ENCODE peak calls at places on chromosome 5, in six cellular contexts. One of them, this sample, is unnamed.

GRCh38 chr5:175118700-175119309 is 325.2 kb downstream of the DRD1 start:
- DNase-seq in adrenal gland: no peak
- DNase-seq in endodermal cell: peak; percentile 52
- DNase-seq in fibroblast of lung: no peak
- DNase-seq in kidney: no peak
- DNase-seq in CD4-positive, alpha-beta memory T cell: no peak
- DNase-seq in this sample: no peak

GRCh38 chr5:176868731-176869130 is 30.4 kb downstream of the HK3 start:
- DNase-seq in kidney: no peak
- DNase-seq in adrenal gland: no peak
- DNase-seq in fibroblast of lung: no peak
- DNase-seq in CD4-positive, alpha-beta memory T cell: no peak
- DNase-seq in endodermal cell: no peak
- DNase-seq in this sample: no peak

GRCh38 chr5:154313360-154314017 is 123.0 kb downstream of the GALNT10 start:
- DNase-seq in adrenal gland: no peak
- DNase-seq in CD4-positive, alpha-beta memory T cell: no peak
- DNase-seq in fibroblast of lung: no peak
- DNase-seq in endodermal cell: no peak
- DNase-seq in kidney: no peak
- DNase-seq in this sample: no peak

GRCh38 chr5:38675443-38675842 is 119.0 kb upstream of the LIFR start:
- DNase-seq in adrenal gland: no peak
- DNase-seq in endodermal cell: no peak
- DNase-seq in CD4-positive, alpha-beta memory T cell: no peak
- DNase-seq in fibroblast of lung: no peak
- DNase-seq in kidney: no peak
- DNase-seq in this sample: no peak

GRCh38 chr5:20570486-20570885 is 582.5 kb upstream of the CDH18 start:
- DNase-seq in endodermal cell: no peak
- DNase-seq in CD4-positive, alpha-beta memory T cell: no peak
- DNase-seq in adrenal gland: no peak
- DNase-seq in fibroblast of lung: no peak
- DNase-seq in kidney: no peak
- DNase-seq in this sample: no peak

GRCh38 chr5:160289356-160289651 is 23.1 kb downstream of the CCNJL start:
- DNase-seq in kidney: no peak
- DNase-seq in endodermal cell: no peak
- DNase-seq in adrenal gland: no peak
- DNase-seq in fibroblast of lung: no peak
- DNase-seq in CD4-positive, alpha-beta memory T cell: no peak
- DNase-seq in this sample: no peak

GRCh38 chr5:4698596-4698995 is 441.5 kb upstream of the ADAMTS16 start:
- DNase-seq in kidney: no peak
- DNase-seq in adrenal gland: no peak
- DNase-seq in CD4-positive, alpha-beta memory T cell: no peak
- DNase-seq in endodermal cell: no peak
- DNase-seq in fibroblast of lung: no peak
- DNase-seq in this sample: no peak

GRCh38 chr5:14359069-14360043 is 216.2 kb downstream of the TRIO start:
- DNase-seq in endodermal cell: no peak
- DNase-seq in CD4-positive, alpha-beta memory T cell: no peak
- DNase-seq in fibroblast of lung: no peak
- DNase-seq in kidney: no peak
- DNase-seq in adrenal gland: no peak
- DNase-seq in this sample: no peak

GRCh38 chr5:133234911-133235310 is 183.1 kb downstream of the HSPA4 start:
- DNase-seq in fibroblast of lung: no peak
- DNase-seq in CD4-positive, alpha-beta memory T cell: no peak
- DNase-seq in endodermal cell: peak; percentile 28
- DNase-seq in kidney: no peak
- DNase-seq in adrenal gland: no peak
- DNase-seq in this sample: no peak

GRCh38 chr5:8981496-8981895 is 564.4 kb downstream of the SEMA5A start:
- DNase-seq in fibroblast of lung: peak; percentile 30
- DNase-seq in kidney: no peak
- DNase-seq in CD4-positive, alpha-beta memory T cell: no peak
- DNase-seq in adrenal gland: no peak
- DNase-seq in endodermal cell: no peak
- DNase-seq in this sample: no peak

GRCh38 chr5:107806271-107806670 is 135.5 kb upstream of the EFNA5 start:
- DNase-seq in kidney: no peak
- DNase-seq in CD4-positive, alpha-beta memory T cell: no peak
- DNase-seq in adrenal gland: no peak
- DNase-seq in endodermal cell: no peak
- DNase-seq in fibroblast of lung: no peak
- DNase-seq in this sample: no peak

GRCh38 chr5:88515881-88516819 is 247.5 kb upstream of the TMEM161B start:
- DNase-seq in adrenal gland: no peak
- DNase-seq in kidney: no peak
- DNase-seq in CD4-positive, alpha-beta memory T cell: no peak
- DNase-seq in endodermal cell: no peak
- DNase-seq in fibroblast of lung: peak; percentile 55
- DNase-seq in this sample: no peak

GRCh38 chr5:1437452-1437851 is 7.8 kb downstream of the SLC6A3 start:
- DNase-seq in kidney: no peak
- DNase-seq in fibroblast of lung: peak; percentile 45
- DNase-seq in endodermal cell: peak; percentile 85
- DNase-seq in CD4-positive, alpha-beta memory T cell: no peak
- DNase-seq in adrenal gland: no peak
- DNase-seq in this sample: peak; percentile 71

GRCh38 chr5:54533541-54534179 is 16.1 kb downstream of the SNX18 start:
- DNase-seq in kidney: no peak
- DNase-seq in endodermal cell: no peak
- DNase-seq in CD4-positive, alpha-beta memory T cell: no peak
- DNase-seq in adrenal gland: no peak
- DNase-seq in fibroblast of lung: peak; percentile 49
- DNase-seq in this sample: no peak

GRCh38 chr5:38622723-38623129 is 66.3 kb upstream of the LIFR start:
- DNase-seq in kidney: no peak
- DNase-seq in endodermal cell: peak; percentile 10
- DNase-seq in CD4-positive, alpha-beta memory T cell: no peak
- DNase-seq in adrenal gland: no peak
- DNase-seq in fibroblast of lung: no peak
- DNase-seq in this sample: no peak

GRCh38 chr5:78611161-78611605 is 37.4 kb downstream of the LHFPL2 start:
- DNase-seq in kidney: peak; percentile 74
- DNase-seq in fibroblast of lung: no peak
- DNase-seq in CD4-positive, alpha-beta memory T cell: no peak
- DNase-seq in adrenal gland: no peak
- DNase-seq in endodermal cell: peak; percentile 85
- DNase-seq in this sample: no peak

GRCh38 chr5:146753618-146754123 is 124.9 kb downstream of the PPP2R2B start:
- DNase-seq in fibroblast of lung: no peak
- DNase-seq in endodermal cell: no peak
- DNase-seq in kidney: no peak
- DNase-seq in adrenal gland: no peak
- DNase-seq in CD4-positive, alpha-beta memory T cell: peak; percentile 14
- DNase-seq in this sample: no peak

GRCh38 chr5:121949885-121950284 is 11.9 kb upstream of the SRFBP1 start:
- DNase-seq in endodermal cell: peak; percentile 61
- DNase-seq in adrenal gland: peak; percentile 48
- DNase-seq in CD4-positive, alpha-beta memory T cell: no peak
- DNase-seq in fibroblast of lung: peak; percentile 79
- DNase-seq in kidney: no peak
- DNase-seq in this sample: no peak

GRCh38 chr5:120466337-120467006 is 2.4 kb downstream of the PRR16 start:
- DNase-seq in kidney: no peak
- DNase-seq in fibroblast of lung: no peak
- DNase-seq in endodermal cell: no peak
- DNase-seq in CD4-positive, alpha-beta memory T cell: no peak
- DNase-seq in adrenal gland: no peak
- DNase-seq in this sample: no peak

GRCh38 chr5:113510836-113511451 is 2.5 kb upstream of the YTHDC2 start:
- DNase-seq in CD4-positive, alpha-beta memory T cell: peak; percentile 31
- DNase-seq in adrenal gland: no peak
- DNase-seq in fibroblast of lung: peak; percentile 77
- DNase-seq in kidney: no peak
- DNase-seq in endodermal cell: no peak
- DNase-seq in this sample: no peak

GRCh38 chr5:155293605-155294178 is 280.1 kb downstream of the KIF4B start:
- DNase-seq in CD4-positive, alpha-beta memory T cell: no peak
- DNase-seq in fibroblast of lung: no peak
- DNase-seq in endodermal cell: no peak
- DNase-seq in kidney: no peak
- DNase-seq in adrenal gland: no peak
- DNase-seq in this sample: no peak

GRCh38 chr5:91556-92263 is at the start of gene PLEKHG4B:
- DNase-seq in adrenal gland: no peak
- DNase-seq in fibroblast of lung: no peak
- DNase-seq in endodermal cell: peak; percentile 95
- DNase-seq in CD4-positive, alpha-beta memory T cell: no peak
- DNase-seq in kidney: peak; percentile 43
- DNase-seq in this sample: peak; percentile 68

GRCh38 chr5:108688487-108688886 is 59.2 kb upstream of the FER start:
- DNase-seq in CD4-positive, alpha-beta memory T cell: no peak
- DNase-seq in endodermal cell: no peak
- DNase-seq in adrenal gland: no peak
- DNase-seq in fibroblast of lung: no peak
- DNase-seq in kidney: no peak
- DNase-seq in this sample: no peak

GRCh38 chr5:179603308-179603707 is 20.2 kb downstream of the HNRNPH1 start:
- DNase-seq in endodermal cell: no peak
- DNase-seq in CD4-positive, alpha-beta memory T cell: no peak
- DNase-seq in fibroblast of lung: no peak
- DNase-seq in adrenal gland: no peak
- DNase-seq in kidney: peak; percentile 60
- DNase-seq in this sample: no peak

GRCh38 chr5:140346348-140347221 is at the start of gene HBEGF:
- DNase-seq in fibroblast of lung: peak; percentile 59
- DNase-seq in CD4-positive, alpha-beta memory T cell: peak; percentile 38
- DNase-seq in adrenal gland: peak; percentile 82
- DNase-seq in kidney: peak; percentile 94
- DNase-seq in endodermal cell: peak; percentile 97
- DNase-seq in this sample: no peak
- H3K27ac ChIP-seq in fibroblast of lung: peak within 1 kb of the TSS; percentile 18
- H3K27ac ChIP-seq in CD4-positive, alpha-beta memory T cell: peak within 1 kb of the TSS; percentile 27
- H3K27ac ChIP-seq in adrenal gland: peak within 1 kb of the TSS; percentile 77
- H3K27ac ChIP-seq in kidney: peak within 1 kb of the TSS; percentile 69
- H3K27ac ChIP-seq in endodermal cell: no peak within 1 kb of the TSS
- H3K27ac ChIP-seq in this sample: peak within 1 kb of the TSS; percentile 46

DNA sequence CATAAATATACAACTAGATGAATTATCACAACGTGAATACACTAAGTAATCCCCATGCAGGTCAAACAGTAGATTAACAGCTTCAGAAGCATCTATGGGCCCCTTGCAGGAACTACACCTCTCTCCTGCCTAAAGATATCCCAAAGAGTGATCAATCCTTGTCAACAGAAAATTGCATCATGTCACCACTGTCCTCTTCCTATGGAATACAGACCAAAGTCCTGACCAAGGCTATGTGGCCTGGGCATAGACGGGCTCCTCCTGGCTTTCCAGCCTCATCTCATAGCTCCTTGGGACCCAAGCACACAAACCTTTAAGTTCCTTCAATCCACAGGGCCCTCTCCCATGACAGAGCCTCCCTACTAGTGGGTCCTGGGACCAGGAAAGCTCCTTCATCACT is 25.3 kb downstream of the NIPAL4 start:
- DNase-seq in CD4-positive, alpha-beta memory T cell: no peak
- DNase-seq in adrenal gland: no peak
- DNase-seq in endodermal cell: no peak
- DNase-seq in kidney: no peak
- DNase-seq in fibroblast of lung: no peak
- DNase-seq in this sample: no peak
- H3K36me3 ChIP-seq in CD4-positive, alpha-beta memory T cell: peaks cover 78% of the 10 kb centered on the region
- H3K36me3 ChIP-seq in adrenal gland: peaks cover 12% of the 10 kb centered on the region
- H3K36me3 ChIP-seq in endodermal cell: peaks cover 94% of the 10 kb centered on the region
- H3K36me3 ChIP-seq in kidney: peaks cover 2% of the 10 kb centered on the region
- H3K36me3 ChIP-seq in fibroblast of lung: peaks cover 11% of the 10 kb centered on the region
- H3K36me3 ChIP-seq in this sample: peaks cover 5% of the 10 kb centered on the region

GRCh38 chr5:111744455-111744854 is 12.5 kb downstream of the NREP start:
- DNase-seq in kidney: no peak
- DNase-seq in fibroblast of lung: no peak
- DNase-seq in CD4-positive, alpha-beta memory T cell: no peak
- DNase-seq in adrenal gland: no peak
- DNase-seq in endodermal cell: no peak
- DNase-seq in this sample: no peak
- H3K4me3 ChIP-seq in kidney: no peak overlapping the region
- H3K4me3 ChIP-seq in fibroblast of lung: no peak overlapping the region
- H3K4me3 ChIP-seq in CD4-positive, alpha-beta memory T cell: no peak overlapping the region
- H3K4me3 ChIP-seq in adrenal gland: no peak overlapping the region
- H3K4me3 ChIP-seq in endodermal cell: no peak overlapping the region
- H3K4me3 ChIP-seq in this sample: no peak overlapping the region

GRCh38 chr5:10556331-10556807 is 7.5 kb upstream of the ANKRD33B start:
- DNase-seq in kidney: no peak
- DNase-seq in adrenal gland: no peak
- DNase-seq in fibroblast of lung: peak; percentile 72
- DNase-seq in endodermal cell: peak; percentile 72
- DNase-seq in CD4-positive, alpha-beta memory T cell: no peak
- DNase-seq in this sample: no peak
- H3K27ac ChIP-seq in kidney: no peak overlapping the region
- H3K27ac ChIP-seq in adrenal gland: no peak overlapping the region
- H3K27ac ChIP-seq in fibroblast of lung: peak overlapping the region; percentile 49
- H3K27ac ChIP-seq in endodermal cell: no peak overlapping the region
- H3K27ac ChIP-seq in CD4-positive, alpha-beta memory T cell: no peak overlapping the region
- H3K27ac ChIP-seq in this sample: peak overlapping the region; percentile 38

DNA sequence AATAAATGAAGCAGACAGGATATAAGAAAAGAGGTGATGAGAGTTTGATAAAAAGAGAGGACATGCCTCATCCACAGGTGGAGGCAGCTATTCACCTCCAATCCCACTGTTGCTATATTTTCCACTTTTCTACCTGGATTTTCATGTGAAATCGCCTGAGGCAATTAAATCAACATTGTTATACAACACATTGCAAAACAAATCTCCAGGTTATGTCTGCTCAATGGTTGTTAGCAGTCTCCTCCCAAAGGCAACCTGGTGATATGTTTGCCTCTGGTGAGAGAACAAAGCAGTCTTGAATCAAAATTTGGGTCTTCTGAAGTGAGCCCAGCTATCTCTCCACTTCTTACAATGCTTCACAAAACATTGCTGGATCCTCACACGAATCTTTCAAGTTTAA is 30.0 kb downstream of the NREP start:
- DNase-seq in kidney: no peak
- DNase-seq in CD4-positive, alpha-beta memory T cell: no peak
- DNase-seq in fibroblast of lung: no peak
- DNase-seq in adrenal gland: no peak
- DNase-seq in endodermal cell: no peak
- DNase-seq in this sample: no peak
- H3K36me3 ChIP-seq in kidney: peaks cover 3% of the 10 kb centered on the region
- H3K36me3 ChIP-seq in CD4-positive, alpha-beta memory T cell: no peaks in the 10 kb centered on the region
- H3K36me3 ChIP-seq in fibroblast of lung: peaks cover 3% of the 10 kb centered on the region
- H3K36me3 ChIP-seq in adrenal gland: peaks cover 3% of the 10 kb centered on the region
- H3K36me3 ChIP-seq in endodermal cell: peaks cover 55% of the 10 kb centered on the region
- H3K36me3 ChIP-seq in this sample: no peaks in the 10 kb centered on the region

This sample was measured in RWPE2.